ENCODE peak calls at places on chromosomes 4 and X, in four cellular contexts. One of them, this sample, is unnamed. For H3K27me3, the result is how much of the 10 kb centered on the place peaks cover.

GRCh38 chr4:80026080-80026479 is 46.9 kb downstream of the ANTXR2 start:
- DNase-seq in upper lobe of left lung: no peak
- DNase-seq in H9: no peak
- DNase-seq in bronchial epithelial cell: peak
- DNase-seq in this sample: peak

GRCh38 chr4:4912155-4912554 is 52.7 kb downstream of the MSX1 start:
- DNase-seq in upper lobe of left lung: no peak
- DNase-seq in H9: no peak
- DNase-seq in bronchial epithelial cell: no peak
- DNase-seq in this sample: no peak

GRCh38 chrX:65985211-65985610 is 54.7 kb downstream of the VSIG4 start:
- DNase-seq in upper lobe of left lung: no peak
- DNase-seq in H9: no peak
- DNase-seq in bronchial epithelial cell: no peak
- DNase-seq in this sample: no peak

GRCh38 chr4:2714071-2714770 is 41.9 kb downstream of the TNIP2 start:
- DNase-seq in upper lobe of left lung: no peak
- DNase-seq in H9: no peak
- DNase-seq in bronchial epithelial cell: peak
- DNase-seq in this sample: peak

GRCh38 chrX:120402363-120402762 is 40.5 kb downstream of the ATP1B4 start:
- DNase-seq in upper lobe of left lung: no peak
- DNase-seq in H9: no peak
- DNase-seq in bronchial epithelial cell: peak
- DNase-seq in this sample: no peak

GRCh38 chr4:58732973-58733372 is 1622.8 kb upstream of the IGFBP7 start:
- DNase-seq in upper lobe of left lung: no peak
- DNase-seq in H9: no peak
- DNase-seq in bronchial epithelial cell: no peak
- DNase-seq in this sample: no peak

GRCh38 chrX:153684447-153685178 is 3.1 kb upstream of the SLC6A8 start:
- DNase-seq in upper lobe of left lung: peak
- DNase-seq in H9: peak
- DNase-seq in bronchial epithelial cell: no peak
- DNase-seq in this sample: no peak

GRCh38 chrX:69210513-69211065 is 45.3 kb upstream of the PJA1 start:
- DNase-seq in upper lobe of left lung: no peak
- DNase-seq in H9: no peak
- DNase-seq in bronchial epithelial cell: peak
- DNase-seq in this sample: no peak

GRCh38 chr4:129614581-129614980 is 518.6 kb downstream of the C4orf33 start:
- DNase-seq in upper lobe of left lung: no peak
- DNase-seq in H9: no peak
- DNase-seq in bronchial epithelial cell: no peak
- DNase-seq in this sample: no peak

GRCh38 chr4:85953651-85954018 is 406.2 kb downstream of the MAPK10 start:
- DNase-seq in upper lobe of left lung: no peak
- DNase-seq in H9: no peak
- DNase-seq in bronchial epithelial cell: peak
- DNase-seq in this sample: peak

GRCh38 chr4:89614155-89614554 is 222.8 kb downstream of the SNCA start:
- DNase-seq in upper lobe of left lung: no peak
- DNase-seq in H9: no peak
- DNase-seq in bronchial epithelial cell: no peak
- DNase-seq in this sample: no peak

GRCh38 chrX:24498181-24498580 is 33.1 kb downstream of the PDK3 start:
- DNase-seq in upper lobe of left lung: no peak
- DNase-seq in H9: no peak
- DNase-seq in bronchial epithelial cell: no peak
- DNase-seq in this sample: peak

GRCh38 chr4:53781614-53782467 is 190.6 kb upstream of the LNX1 start:
- DNase-seq in upper lobe of left lung: no peak
- DNase-seq in H9: no peak
- DNase-seq in bronchial epithelial cell: peak
- DNase-seq in this sample: peak

GRCh38 chr4:155629831-155630425 is 36.7 kb upstream of the GUCY1A1 start:
- DNase-seq in upper lobe of left lung: no peak
- DNase-seq in H9: no peak
- DNase-seq in bronchial epithelial cell: no peak
- DNase-seq in this sample: no peak

GRCh38 chr4:82621212-82621611 is 59.4 kb upstream of the TMEM150C start:
- DNase-seq in upper lobe of left lung: no peak
- DNase-seq in H9: no peak
- DNase-seq in bronchial epithelial cell: no peak
- DNase-seq in this sample: no peak

GRCh38 chr4:1802151-1802715 is 9.1 kb downstream of the FGFR3 start:
- DNase-seq in upper lobe of left lung: peak
- DNase-seq in H9: no peak
- DNase-seq in bronchial epithelial cell: no peak
- DNase-seq in this sample: no peak

GRCh38 chr4:76689079-76689817 is 208.7 kb downstream of the SOWAHB start:
- DNase-seq in upper lobe of left lung: peak
- DNase-seq in H9: peak
- DNase-seq in bronchial epithelial cell: peak
- DNase-seq in this sample: no peak

GRCh38 chrX:48974033-48974432 is 2.4 kb upstream of the KCND1 start:
- DNase-seq in upper lobe of left lung: no peak
- DNase-seq in H9: no peak
- DNase-seq in bronchial epithelial cell: no peak
- DNase-seq in this sample: no peak

GRCh38 chrX:19515615-19516105 is 352 bp upstream of the MAP3K15 start:
- DNase-seq in upper lobe of left lung: peak
- DNase-seq in H9: no peak
- DNase-seq in bronchial epithelial cell: no peak
- DNase-seq in this sample: no peak
- H3K27me3 ChIP-seq in upper lobe of left lung: under half
- H3K27me3 ChIP-seq in H9: under half
- H3K27me3 ChIP-seq in bronchial epithelial cell: under half
- H3K27me3 ChIP-seq in this sample: under half

GRCh38 chrX:52284865-52285264 is 84.0 kb upstream of the XAGE2 start:
- DNase-seq in upper lobe of left lung: peak
- DNase-seq in H9: no peak
- DNase-seq in bronchial epithelial cell: no peak
- DNase-seq in this sample: no peak
- H3K27me3 ChIP-seq in upper lobe of left lung: under half
- H3K27me3 ChIP-seq in H9: under half
- H3K27me3 ChIP-seq in bronchial epithelial cell: under half
- H3K27me3 ChIP-seq in this sample: under half

DNA sequence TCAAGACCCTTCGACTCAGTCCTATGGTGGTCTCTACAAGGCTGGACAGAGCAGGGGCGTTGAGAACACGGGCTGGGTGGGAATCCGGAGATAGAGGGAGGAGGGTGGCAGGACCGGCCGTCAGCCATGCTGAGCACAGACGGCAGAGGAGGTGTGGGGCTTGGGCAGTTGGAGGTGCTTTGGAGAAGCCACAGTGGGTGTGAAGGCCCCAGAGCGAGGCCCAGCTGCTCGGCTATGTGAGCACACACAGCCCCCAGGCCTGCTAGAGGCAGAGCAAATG is 4.2 kb downstream of the PDE6B start:
- DNase-seq in upper lobe of left lung: peak
- DNase-seq in H9: peak
- DNase-seq in bronchial epithelial cell: no peak
- DNase-seq in this sample: no peak
- H3K27me3 ChIP-seq in upper lobe of left lung: under half
- H3K27me3 ChIP-seq in H9: under half
- H3K27me3 ChIP-seq in bronchial epithelial cell: under half
- H3K27me3 ChIP-seq in this sample: under half

GRCh38 chrX:71978164-71978563 is 67.5 kb downstream of the NHSL2 start:
- DNase-seq in upper lobe of left lung: no peak
- DNase-seq in H9: no peak
- DNase-seq in bronchial epithelial cell: no peak
- DNase-seq in this sample: no peak

GRCh38 chrX:71974916-71975315 is 64.3 kb downstream of the NHSL2 start:
- DNase-seq in upper lobe of left lung: no peak
- DNase-seq in H9: no peak
- DNase-seq in bronchial epithelial cell: no peak
- DNase-seq in this sample: no peak

GRCh38 chrX:71976753-71977152 is 66.1 kb downstream of the NHSL2 start:
- DNase-seq in upper lobe of left lung: no peak
- DNase-seq in H9: no peak
- DNase-seq in bronchial epithelial cell: no peak
- DNase-seq in this sample: no peak
- H3K27me3 ChIP-seq in upper lobe of left lung: under half
- H3K27me3 ChIP-seq in H9: under half
- H3K27me3 ChIP-seq in bronchial epithelial cell: under half
- H3K27me3 ChIP-seq in this sample: under half

GRCh38 chrX:140510895-140511295 is 6.0 kb upstream of the SOX3 start:
- DNase-seq in upper lobe of left lung: peak
- DNase-seq in H9: peak
- DNase-seq in bronchial epithelial cell: no peak
- DNase-seq in this sample: no peak
- H3K27me3 ChIP-seq in upper lobe of left lung: under half
- H3K27me3 ChIP-seq in H9: under half
- H3K27me3 ChIP-seq in bronchial epithelial cell: under half
- H3K27me3 ChIP-seq in this sample: under half

GRCh38 chrX:123340691-123341090 is 156.6 kb downstream of the GRIA3 start:
- DNase-seq in upper lobe of left lung: no peak
- DNase-seq in H9: no peak
- DNase-seq in bronchial epithelial cell: peak
- DNase-seq in this sample: no peak
- H3K27me3 ChIP-seq in upper lobe of left lung: under half
- H3K27me3 ChIP-seq in H9: under half
- H3K27me3 ChIP-seq in bronchial epithelial cell: under half
- H3K27me3 ChIP-seq in this sample: under half

DNA sequence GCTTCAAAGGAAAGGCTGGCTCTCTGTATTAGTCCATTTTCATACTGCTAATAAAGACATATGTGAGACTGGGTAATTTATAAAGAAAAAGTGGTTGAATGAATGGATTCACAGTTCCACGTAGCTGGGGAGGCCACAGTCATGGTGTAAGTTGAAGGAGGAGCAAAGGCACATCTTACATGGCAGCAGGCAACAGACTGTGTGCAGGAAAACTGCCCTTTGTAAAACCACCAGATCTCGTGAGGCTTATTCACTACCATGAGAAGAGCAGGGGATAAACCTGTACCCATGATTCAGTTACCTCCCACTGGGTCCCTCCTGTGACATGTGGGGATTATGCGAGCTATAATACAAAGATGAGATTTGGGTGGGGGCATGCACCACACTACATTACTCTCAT is 1486.6 kb downstream of the PCDH7 start:
- DNase-seq in upper lobe of left lung: no peak
- DNase-seq in H9: no peak
- DNase-seq in bronchial epithelial cell: no peak
- DNase-seq in this sample: no peak
- H3K27me3 ChIP-seq in upper lobe of left lung: under half
- H3K27me3 ChIP-seq in H9: under half
- H3K27me3 ChIP-seq in bronchial epithelial cell: under half
- H3K27me3 ChIP-seq in this sample: under half

GRCh38 chr4:3808597-3808996 is 42.4 kb downstream of the ADRA2C start:
- DNase-seq in upper lobe of left lung: no peak
- DNase-seq in H9: no peak
- DNase-seq in bronchial epithelial cell: no peak
- DNase-seq in this sample: no peak
- H3K27me3 ChIP-seq in upper lobe of left lung: under half
- H3K27me3 ChIP-seq in H9: under half
- H3K27me3 ChIP-seq in bronchial epithelial cell: under half
- H3K27me3 ChIP-seq in this sample: under half

This sample was measured in brain microvascular endothelial cell.